ENCODE peak calls at places on chromosomes 7 and 10, in four cellular contexts. One of them, this sample, is unnamed. For H3K4me1 and H3K36me3, the result is how much of the 10 kb centered on the place peaks cover.

GRCh38 chr7:55247466-55247865 is 117.7 kb upstream of the LANCL2 start:
- DNase-seq in GM12878: no peak
- DNase-seq in adrenal gland: peak
- DNase-seq in prostate gland: no peak
- DNase-seq in this sample: no peak

GRCh38 chr10:7513936-7514335 is 103.1 kb upstream of the SFMBT2 start:
- DNase-seq in GM12878: no peak
- DNase-seq in adrenal gland: no peak
- DNase-seq in prostate gland: no peak
- DNase-seq in this sample: no peak

GRCh38 chr10:113096111-113097045 is 146.3 kb downstream of the TCF7L2 start:
- DNase-seq in GM12878: no peak
- DNase-seq in adrenal gland: no peak
- DNase-seq in prostate gland: no peak
- DNase-seq in this sample: no peak

GRCh38 chr7:151138541-151138910 is 29.0 kb downstream of the GBX1 start:
- DNase-seq in GM12878: no peak
- DNase-seq in adrenal gland: no peak
- DNase-seq in prostate gland: no peak
- DNase-seq in this sample: peak

GRCh38 chr7:82760831-82761230 is 317.3 kb upstream of the CACNA2D1 start:
- DNase-seq in GM12878: no peak
- DNase-seq in adrenal gland: no peak
- DNase-seq in prostate gland: no peak
- DNase-seq in this sample: no peak

GRCh38 chr7:2813350-2814185 is 30.5 kb downstream of the GNA12 start:
- DNase-seq in GM12878: no peak
- DNase-seq in adrenal gland: no peak
- DNase-seq in prostate gland: no peak
- DNase-seq in this sample: no peak

GRCh38 chr7:33722383-33723096 is 182.8 kb upstream of the BMPER start:
- DNase-seq in GM12878: no peak
- DNase-seq in adrenal gland: no peak
- DNase-seq in prostate gland: no peak
- DNase-seq in this sample: no peak

GRCh38 chr7:139602143-139602722 is 78.7 kb downstream of the CLEC2L start:
- DNase-seq in GM12878: no peak
- DNase-seq in adrenal gland: no peak
- DNase-seq in prostate gland: no peak
- DNase-seq in this sample: no peak

GRCh38 chr10:10831085-10831484 is 186.6 kb upstream of the CELF2 start:
- DNase-seq in GM12878: no peak
- DNase-seq in adrenal gland: peak
- DNase-seq in prostate gland: no peak
- DNase-seq in this sample: no peak

GRCh38 chr7:102834999-102835398 is 77.8 kb upstream of the LRRC17 start:
- DNase-seq in GM12878: peak
- DNase-seq in adrenal gland: no peak
- DNase-seq in prostate gland: no peak
- DNase-seq in this sample: no peak

GRCh38 chr10:47013469-47014169 is 102.4 kb downstream of the PTPN20 start:
- DNase-seq in GM12878: no peak
- DNase-seq in adrenal gland: no peak
- DNase-seq in prostate gland: no peak
- DNase-seq in this sample: no peak

DNA sequence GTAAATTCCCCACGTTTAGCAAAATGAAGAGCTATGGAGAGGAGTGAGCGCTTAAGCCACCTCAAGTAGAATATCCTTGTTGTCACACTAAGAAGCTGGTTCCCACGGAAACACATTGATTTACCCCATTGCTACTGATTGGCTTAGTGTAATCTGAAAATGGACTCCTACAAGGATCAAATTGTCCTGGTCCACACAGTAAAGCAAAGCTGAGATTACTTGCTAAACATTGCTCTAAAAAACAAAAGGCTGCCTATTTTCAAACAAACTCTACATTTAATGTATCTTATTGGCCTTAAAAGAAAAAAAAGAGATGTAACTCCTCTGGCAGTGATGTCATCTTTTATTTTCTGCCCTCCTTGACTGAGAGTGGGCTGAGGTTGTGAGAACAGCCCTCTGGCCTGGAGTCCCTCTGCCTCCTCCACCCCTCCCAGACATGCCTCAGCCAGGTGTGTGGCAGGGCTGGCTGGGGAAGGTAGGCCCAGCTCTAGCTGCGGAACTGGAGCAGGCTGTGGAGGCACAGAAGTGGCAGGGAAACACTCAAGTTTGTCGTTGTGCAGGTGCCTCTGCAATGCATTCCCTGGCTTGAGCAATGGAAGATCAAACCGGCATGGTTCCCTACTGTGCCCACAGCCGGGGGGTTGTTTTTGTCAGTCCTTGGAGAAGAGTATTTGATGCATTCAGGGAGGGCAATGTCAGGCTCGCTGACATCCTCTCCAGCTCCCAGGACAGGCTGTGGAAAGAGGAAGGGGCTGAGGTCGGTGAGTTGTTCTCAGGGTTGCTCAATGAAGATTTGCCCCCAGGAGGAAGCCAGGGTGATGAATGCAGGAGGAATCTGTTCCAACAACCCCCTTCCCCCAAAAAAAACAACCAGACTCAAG is 9.1 kb downstream of the KLF6 start:
- DNase-seq in GM12878: no peak
- DNase-seq in adrenal gland: peak
- DNase-seq in prostate gland: no peak
- DNase-seq in this sample: no peak
- H3K4me1 ChIP-seq in GM12878: under half
- H3K4me1 ChIP-seq in adrenal gland: half or more
- H3K4me1 ChIP-seq in prostate gland: under half
- H3K4me1 ChIP-seq in this sample: under half

GRCh38 chr10:19788075-19788686 is 28.1 kb upstream of the PLXDC2 start:
- DNase-seq in GM12878: no peak
- DNase-seq in adrenal gland: peak
- DNase-seq in prostate gland: peak
- DNase-seq in this sample: no peak
- H3K36me3 ChIP-seq in GM12878: under half
- H3K36me3 ChIP-seq in adrenal gland: under half
- H3K36me3 ChIP-seq in prostate gland: under half
- H3K36me3 ChIP-seq in this sample: under half

GRCh38 chr10:74255800-74256422 is 104.9 kb downstream of the ADK start:
- DNase-seq in GM12878: no peak
- DNase-seq in adrenal gland: no peak
- DNase-seq in prostate gland: no peak
- DNase-seq in this sample: no peak
- H3K4me1 ChIP-seq in GM12878: under half
- H3K4me1 ChIP-seq in adrenal gland: under half
- H3K4me1 ChIP-seq in prostate gland: under half
- H3K4me1 ChIP-seq in this sample: under half

GRCh38 chr10:96205580-96205979 is 65.8 kb downstream of the BLNK start:
- DNase-seq in GM12878: no peak
- DNase-seq in adrenal gland: no peak
- DNase-seq in prostate gland: no peak
- DNase-seq in this sample: no peak
- H3K36me3 ChIP-seq in GM12878: under half
- H3K36me3 ChIP-seq in adrenal gland: under half
- H3K36me3 ChIP-seq in prostate gland: under half
- H3K36me3 ChIP-seq in this sample: under half

DNA sequence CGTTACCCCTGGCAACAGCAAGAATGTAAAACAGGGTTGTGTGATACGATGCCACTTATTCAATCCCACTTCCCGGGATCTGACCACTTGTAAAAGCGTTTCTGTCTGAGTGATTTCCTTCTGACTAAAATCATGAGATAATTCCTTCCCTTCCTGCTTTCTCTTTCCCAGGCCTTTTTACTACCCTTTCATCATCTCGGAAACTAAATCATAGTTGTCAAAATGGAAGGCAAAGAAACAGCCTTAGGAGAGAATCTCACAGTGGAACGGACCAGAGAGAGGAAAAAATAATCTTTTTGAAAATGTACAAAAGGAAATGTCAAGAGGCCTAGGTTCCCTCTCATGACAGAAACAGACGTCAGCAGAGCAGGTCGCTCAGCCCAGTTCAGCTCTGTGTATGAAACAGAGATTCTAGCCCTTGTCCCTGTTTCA is 29.7 kb downstream of the DIP2C start:
- DNase-seq in GM12878: no peak
- DNase-seq in adrenal gland: no peak
- DNase-seq in prostate gland: no peak
- DNase-seq in this sample: no peak
- H3K4me1 ChIP-seq in GM12878: under half
- H3K4me1 ChIP-seq in adrenal gland: under half
- H3K4me1 ChIP-seq in prostate gland: under half
- H3K4me1 ChIP-seq in this sample: under half

DNA sequence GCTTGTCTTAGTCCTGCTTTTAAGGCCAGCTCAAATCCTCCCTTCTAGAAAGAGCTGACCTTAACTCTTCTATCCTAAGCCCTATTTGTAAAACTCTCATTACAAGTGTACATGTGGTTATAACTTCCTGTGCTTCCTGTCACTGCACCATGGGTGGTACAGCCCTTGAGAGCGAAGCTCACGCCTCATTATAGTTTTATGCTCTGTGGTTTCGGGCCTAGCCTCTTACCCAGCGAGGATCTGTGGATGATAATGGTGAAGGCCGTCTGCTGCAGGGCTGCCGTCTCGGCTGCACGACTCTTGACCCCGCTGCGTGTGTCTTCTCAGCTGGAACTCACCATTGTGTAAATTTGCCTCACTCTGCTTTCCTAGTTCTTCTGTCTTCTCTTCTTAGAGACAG is 74.6 kb downstream of the CUL1 start:
- DNase-seq in GM12878: peak
- DNase-seq in adrenal gland: no peak
- DNase-seq in prostate gland: no peak
- DNase-seq in this sample: no peak
- H3K36me3 ChIP-seq in GM12878: under half
- H3K36me3 ChIP-seq in adrenal gland: under half
- H3K36me3 ChIP-seq in prostate gland: under half
- H3K36me3 ChIP-seq in this sample: under half

GRCh38 chr10:45432113-45432512 is 58.1 kb downstream of the ALOX5 start:
- DNase-seq in GM12878: no peak
- DNase-seq in adrenal gland: no peak
- DNase-seq in prostate gland: no peak
- DNase-seq in this sample: no peak

GRCh38 chr10:45427305-45427955 is 53.4 kb downstream of the ALOX5 start:
- DNase-seq in GM12878: no peak
- DNase-seq in adrenal gland: no peak
- DNase-seq in prostate gland: no peak
- DNase-seq in this sample: no peak

GRCh38 chr10:45427956-45428338 is 53.9 kb downstream of the ALOX5 start:
- DNase-seq in GM12878: no peak
- DNase-seq in adrenal gland: no peak
- DNase-seq in prostate gland: no peak
- DNase-seq in this sample: no peak

GRCh38 chr10:45428611-45429510 is 54.8 kb downstream of the ALOX5 start:
- DNase-seq in GM12878: no peak
- DNase-seq in adrenal gland: no peak
- DNase-seq in prostate gland: no peak
- DNase-seq in this sample: no peak

GRCh38 chr10:45429790-45430189 is 55.8 kb downstream of the ALOX5 start:
- DNase-seq in GM12878: no peak
- DNase-seq in adrenal gland: no peak
- DNase-seq in prostate gland: no peak
- DNase-seq in this sample: no peak
- H3K4me1 ChIP-seq in GM12878: under half
- H3K4me1 ChIP-seq in adrenal gland: under half
- H3K4me1 ChIP-seq in prostate gland: under half
- H3K4me1 ChIP-seq in this sample: under half

GRCh38 chr10:3143791-3144434 is 28.7 kb downstream of the PITRM1 start:
- DNase-seq in GM12878: no peak
- DNase-seq in adrenal gland: no peak
- DNase-seq in prostate gland: no peak
- DNase-seq in this sample: no peak
- H3K36me3 ChIP-seq in GM12878: under half
- H3K36me3 ChIP-seq in adrenal gland: half or more
- H3K36me3 ChIP-seq in prostate gland: under half
- H3K36me3 ChIP-seq in this sample: under half

DNA sequence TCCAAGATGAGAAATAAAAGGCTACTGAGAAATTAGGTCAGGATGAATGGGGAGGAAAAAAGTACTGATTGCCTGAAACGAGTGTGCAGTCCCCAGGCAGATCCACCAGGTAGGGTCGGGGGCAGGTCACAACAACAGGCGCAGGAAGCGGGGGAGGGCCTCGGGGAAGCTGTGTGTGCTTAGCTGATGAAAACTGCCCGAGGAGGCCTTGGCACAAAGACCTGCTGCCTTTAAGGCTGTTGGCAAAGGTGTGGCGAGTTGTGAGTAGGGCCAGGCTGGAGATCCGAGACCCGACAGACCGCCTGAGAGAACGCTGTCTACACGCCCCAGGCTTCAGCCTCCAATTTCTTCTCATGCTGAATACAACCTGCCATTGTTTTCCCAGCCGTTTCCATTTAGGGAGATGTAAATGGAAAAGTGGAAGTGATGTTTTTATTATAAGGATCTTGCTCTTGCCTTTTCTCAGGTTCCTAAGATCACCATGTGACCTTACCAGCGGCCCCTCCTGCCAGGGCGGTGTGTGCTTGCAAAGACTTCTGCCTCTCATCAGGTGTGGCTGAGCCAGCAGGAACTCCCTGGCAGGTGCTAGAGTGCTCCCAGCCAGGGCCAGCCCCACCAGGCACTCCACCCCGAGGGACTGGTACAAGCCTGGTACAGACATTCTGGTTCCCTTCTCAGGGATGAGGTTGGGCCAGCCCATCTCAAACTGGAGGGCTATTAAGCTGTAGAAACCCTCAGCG is 60.8 kb downstream of the DLG5 start:
- DNase-seq in GM12878: no peak
- DNase-seq in adrenal gland: no peak
- DNase-seq in prostate gland: peak
- DNase-seq in this sample: no peak
- H3K4me1 ChIP-seq in GM12878: under half
- H3K4me1 ChIP-seq in adrenal gland: under half
- H3K4me1 ChIP-seq in prostate gland: under half
- H3K4me1 ChIP-seq in this sample: under half

This sample was measured in kidney.